ENCODE peak calls at places on chromosomes 1 and 21, in nine cellular contexts. K is fibroblast of the aortic adventitia, H is cardiac fibroblast, R is AG04450, J is neural progenitor cell, N is hepatocyte, P is psoas muscle, S is HL-60, G is right lobe of liver. I is an unnamed sample.

GRCh38 chr1:212525479-212526110 is 83.0 kb upstream of the ATF3 start:
- DNase-seq in J (no peak), H (no peak), P (no peak), N (no peak), K (no peak), G (no peak), S (no peak), R (no peak), I (peak; percentile 65)

GRCh38 chr21:40278345-40278744 is 411.1 kb downstream of the PCP4 start:
- DNase-seq in P (no peak), S (no peak), J (no peak), K (no peak), N (no peak), H (no peak), R (no peak), G (no peak), I (peak; percentile 75)

GRCh38 chr1:187627516-187627915 is 798.8 kb downstream of the PLA2G4A start:
- DNase-seq in K (no peak), N (no peak), P (no peak), S (no peak), R (no peak), J (no peak), H (no peak), G (no peak), I (no peak)

GRCh38 chr1:153305682-153306081 is 7.1 kb downstream of the PGLYRP3 start:
- DNase-seq in S (no peak), K (no peak), R (no peak), J (no peak), P (no peak), H (no peak), G (no peak), N (no peak), I (no peak)

GRCh38 chr1:184843732-184844495 is 89.3 kb upstream of the EDEM3 start:
- DNase-seq in N (no peak), R (no peak), H (no peak), J (no peak), K (no peak), S (no peak), G (no peak), P (no peak), I (peak; percentile 51)

GRCh38 chr1:228034954-228035837 is 28.4 kb downstream of the WNT3A start:
- DNase-seq in K (no peak), G (no peak), P (peak; percentile 26), H (no peak), J (no peak), S (no peak), R (no peak), N (no peak), I (no peak)

GRCh38 chr1:229058716-229059115 is 212.2 kb upstream of the RAB4A start:
- DNase-seq in H (peak; percentile 34), R (no peak), K (no peak), P (no peak), S (peak; percentile 23), N (no peak), G (peak; percentile 47), J (no peak), I (no peak)

GRCh38 chr21:29102791-29103257 is 27.6 kb upstream of the MAP3K7CL start:
- DNase-seq in K (no peak), P (no peak), R (no peak), G (no peak), J (no peak), N (no peak), S (no peak), H (no peak), I (no peak)

GRCh38 chr1:87972818-87973217 is 644.1 kb downstream of the LMO4 start:
- DNase-seq in S (no peak), J (peak; percentile 29), K (peak; percentile 37), G (no peak), N (no peak), R (no peak), H (peak; percentile 7), P (no peak), I (no peak)

GRCh38 chr1:221740941-221741363 is 937 bp downstream of the DUSP10 start:
- DNase-seq in K (no peak), P (no peak), G (no peak), R (no peak), J (peak; percentile 3), S (no peak), H (no peak), N (peak; percentile 32), I (peak; percentile 30)

GRCh38 chr21:26835027-26835713 is 10.0 kb downstream of the ADAMTS1 start:
- DNase-seq in N (no peak), G (no peak), P (no peak), H (peak; percentile 84), R (no peak), S (no peak), K (peak; percentile 88), J (no peak), I (peak; percentile 87)

GRCh38 chr1:89986020-89986419 is 8.9 kb upstream of the ZNF326 start:
- DNase-seq in P (no peak), K (no peak), J (no peak), H (no peak), G (no peak), N (no peak), R (no peak), S (no peak), I (no peak)

DNA sequence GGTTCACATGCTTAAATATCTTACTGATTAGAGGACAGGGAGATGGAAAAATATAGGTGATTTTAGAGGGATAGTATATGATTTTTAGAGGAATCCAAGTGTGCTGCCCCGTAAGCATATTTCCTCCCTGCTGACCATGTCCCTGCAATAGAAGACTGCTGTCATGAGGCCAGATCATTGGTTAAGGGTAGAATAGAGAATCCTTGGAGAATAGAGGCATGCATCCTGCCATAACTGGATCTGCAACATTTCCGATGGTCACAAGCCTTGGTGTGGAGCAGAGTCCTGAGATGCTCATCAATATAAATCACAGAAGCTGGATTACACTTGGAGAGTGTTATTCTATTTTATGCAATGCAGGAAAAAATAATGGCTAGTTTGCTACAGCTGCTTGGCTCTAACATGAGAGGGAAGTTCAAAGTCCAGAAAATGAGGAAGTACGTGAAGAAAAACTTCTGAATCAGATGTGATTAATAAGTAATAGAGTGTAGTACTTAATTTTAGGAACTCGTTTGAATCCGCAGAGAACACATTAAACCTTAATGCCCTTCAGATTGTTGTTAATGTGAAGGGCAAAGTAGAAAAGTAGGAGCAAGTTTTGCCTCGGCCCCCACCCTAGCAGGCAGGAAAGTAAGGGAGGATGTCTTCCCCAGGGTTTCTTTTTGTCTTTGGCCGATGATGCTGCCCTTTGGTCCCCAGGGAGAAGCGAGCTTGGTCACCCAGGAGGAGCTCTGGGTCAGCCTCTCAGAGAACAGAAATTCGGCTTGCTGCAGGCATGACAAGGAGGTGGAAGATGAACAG is 59.4 kb downstream of the KCNK1 start:
- DNase-seq in R (no peak), N (no peak), G (no peak), J (no peak), P (no peak), S (no peak), K (no peak), H (no peak), I (no peak)
- H3K4me3 ChIP-seq in R (no peak overlapping the region), N (no peak overlapping the region), G (no peak overlapping the region), J (no peak overlapping the region), P (no peak overlapping the region), S (no peak overlapping the region), K (no peak overlapping the region), H (no peak overlapping the region), I (no peak overlapping the region)

DNA sequence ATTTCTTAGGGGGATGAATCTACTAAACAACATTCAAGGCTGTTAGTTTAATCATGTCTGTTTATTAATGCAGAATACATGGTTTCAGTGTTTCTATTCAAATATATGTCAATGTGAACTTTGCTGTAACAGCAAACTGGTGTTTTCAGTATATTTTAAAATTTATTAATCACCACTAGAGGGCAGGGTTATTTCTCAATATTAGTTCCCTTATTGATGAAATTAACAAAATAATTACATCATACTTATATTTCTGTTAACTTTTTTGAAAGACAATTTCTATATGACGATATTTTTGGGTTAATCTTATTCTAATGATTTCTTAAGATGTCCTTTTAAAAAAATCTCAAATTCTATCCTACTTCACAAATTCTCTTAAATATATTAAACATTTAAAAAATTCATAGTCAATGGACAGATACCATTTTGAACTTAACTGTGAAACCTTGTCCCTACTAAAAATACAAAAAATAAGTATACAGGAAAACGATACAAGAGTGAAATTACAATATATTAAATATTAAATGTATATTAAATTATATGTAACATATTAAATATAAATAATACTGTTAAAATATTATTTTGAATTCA is 1034.1 kb upstream of the PRMT6 start:
- DNase-seq in H (peak; percentile 2), N (peak; percentile 8), P (no peak), G (no peak), R (no peak), S (no peak), J (no peak), K (peak; percentile 26), I (peak; percentile 12)
- TF ChIP-seq CTCF in H (peak; percentile 18), N (peak; percentile 61), P (no peak), G (peak; percentile 50), R (peak; percentile 34), S (no peak), J (peak; percentile 70), K (peak; percentile 16), I (peak; percentile 6)

DNA sequence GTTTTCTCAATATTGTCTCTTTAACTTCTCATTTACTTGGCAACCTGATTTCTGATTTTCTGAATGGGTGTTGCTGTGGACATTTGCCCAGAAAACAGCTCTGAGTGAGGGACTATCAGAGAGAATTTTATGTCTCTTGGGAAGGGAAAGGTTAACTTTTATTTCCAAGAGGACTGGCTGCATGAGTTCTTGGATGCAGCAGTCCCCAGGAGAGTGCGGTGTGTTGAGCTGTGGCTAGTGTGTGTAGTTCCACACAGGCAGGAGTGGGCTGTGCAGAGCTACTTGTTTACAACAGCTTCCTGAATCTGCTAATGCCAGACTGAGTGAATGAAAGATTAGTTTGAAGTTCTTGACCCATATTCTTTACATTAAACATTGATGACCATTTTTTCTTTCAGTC is 40.9 kb upstream of the APOBEC4 start:
- DNase-seq in P (no peak), S (no peak), J (no peak), R (no peak), H (peak; percentile 53), N (no peak), K (peak; percentile 29), G (no peak), I (no peak)
- H3K4me3 ChIP-seq in P (no peak overlapping the region), S (no peak overlapping the region), J (no peak overlapping the region), R (no peak overlapping the region), H (no peak overlapping the region), N (no peak overlapping the region), K (no peak overlapping the region), G (no peak overlapping the region), I (no peak overlapping the region)

GRCh38 chr1:31797216-31797615 is 18.6 kb downstream of the SPOCD1 start:
- DNase-seq in K (no peak), H (no peak), G (no peak), P (peak; percentile 4), S (no peak), R (no peak), J (no peak), N (no peak), I (no peak)

GRCh38 chr1:31798086-31798432 is 17.8 kb downstream of the SPOCD1 start:
- DNase-seq in N (no peak), R (no peak), S (no peak), K (no peak), P (peak; percentile 15), G (no peak), H (no peak), J (no peak), I (no peak)

GRCh38 chr1:31795096-31795675 is 20.6 kb downstream of the SPOCD1 start:
- DNase-seq in S (no peak), P (peak; percentile 6), N (no peak), H (no peak), K (no peak), G (no peak), J (no peak), R (no peak), I (no peak)

GRCh38 chr1:31796707-31797106 is 19.1 kb downstream of the SPOCD1 start:
- DNase-seq in H (no peak), G (no peak), R (no peak), P (peak; percentile 8), J (no peak), S (no peak), N (no peak), K (no peak), I (no peak)

GRCh38 chr1:31795801-31796621 is 19.8 kb downstream of the SPOCD1 start:
- DNase-seq in R (peak; percentile 49), K (peak; percentile 53), N (peak; percentile 54), S (no peak), P (peak; percentile 44), H (peak; percentile 81), J (no peak), G (peak; percentile 7), I (peak; percentile 49)
- TF ChIP-seq CTCF in R (peak; percentile 22), K (no peak), N (no peak), S (no peak), P (no peak), H (peak; percentile 15), J (no peak), G (no peak), I (no peak)

I was measured in epithelial cell of esophagus.